ENCODE peak calls at places on chromosomes 3 and 15, in nine cellular contexts. L is HCT116; Y is AG09319; X is CD4-positive, alpha-beta T cell; K is HFF-Myc; I is right atrium auricular region; N is endothelial cell; F is endothelial cell of umbilical vein; W is breast epithelium. O is an unnamed sample.

GRCh38 chr3:100316656-100317069 is 17.9 kb upstream of the NIT2 start:
- DNase-seq in L (peak), Y (peak), X (peak), K (peak), I (no peak), N (peak), F (peak), W (no peak), O (peak)

GRCh38 chr3:117661636-117662095 is 952.1 kb downstream of the TUSC7 start:
- DNase-seq in L (no peak), Y (no peak), X (no peak), K (no peak), I (no peak), N (no peak), F (no peak), W (no peak), O (no peak)

GRCh38 chr3:56677286-56677685 is 5.8 kb downstream of the TASOR start:
- DNase-seq in L (no peak), Y (no peak), X (no peak), K (no peak), I (no peak), N (no peak), F (no peak), W (no peak), O (no peak)

GRCh38 chr15:78299302-78300102 is at the start of gene SKIC8:
- DNase-seq in L (peak), Y (peak), X (peak), K (peak), I (peak), N (peak), F (peak), W (peak), O (peak)

GRCh38 chr3:194851254-194851653 is 165.6 kb downstream of the FAM43A start:
- DNase-seq in L (no peak), Y (no peak), X (no peak), K (no peak), I (no peak), N (no peak), F (no peak), W (no peak), O (no peak)

GRCh38 chr3:45819543-45819942 is 22.4 kb downstream of the LZTFL1 start:
- DNase-seq in L (no peak), Y (no peak), X (no peak), K (no peak), I (no peak), N (no peak), F (no peak), W (no peak), O (no peak)

GRCh38 chr3:164235239-164235728 is 843.0 kb downstream of the SI start:
- DNase-seq in L (no peak), Y (no peak), X (no peak), K (no peak), I (no peak), N (no peak), F (no peak), W (no peak), O (no peak)

GRCh38 chr3:101936419-101937331 is 87.4 kb downstream of the NFKBIZ start:
- DNase-seq in L (no peak), Y (peak), X (no peak), K (peak), I (no peak), N (no peak), F (peak), W (no peak), O (peak)

GRCh38 chr3:62373215-62373614 is at the start of gene FEZF2:
- DNase-seq in L (no peak), Y (no peak), X (no peak), K (no peak), I (no peak), N (peak), F (no peak), W (no peak), O (no peak)

GRCh38 chr3:88203537-88204143 is 53.9 kb downstream of the C3orf38 start:
- DNase-seq in L (peak), Y (no peak), X (peak), K (peak), I (peak), N (peak), F (peak), W (peak), O (peak)

GRCh38 chr3:126548556-126549466 is 9.9 kb downstream of the C3orf22 start:
- DNase-seq in L (no peak), Y (no peak), X (no peak), K (no peak), I (peak), N (peak), F (no peak), W (peak), O (no peak)

GRCh38 chr3:25007974-25008658 is 419.9 kb upstream of the RARB start:
- DNase-seq in L (no peak), Y (no peak), X (no peak), K (no peak), I (no peak), N (no peak), F (peak), W (no peak), O (no peak)

GRCh38 chr3:28495301-28495700 is 146.7 kb upstream of the AZI2 start:
- DNase-seq in L (no peak), Y (no peak), X (no peak), K (no peak), I (no peak), N (no peak), F (no peak), W (no peak), O (no peak)

GRCh38 chr3:23720885-23721284 is 84.9 kb upstream of the UBE2E1 start:
- DNase-seq in L (no peak), Y (no peak), X (no peak), K (no peak), I (no peak), N (no peak), F (no peak), W (no peak), O (no peak)

GRCh38 chr15:58491499-58492202 is 59.9 kb downstream of the LIPC start:
- DNase-seq in L (no peak), Y (no peak), X (no peak), K (no peak), I (no peak), N (no peak), F (no peak), W (no peak), O (no peak)

GRCh38 chr3:47151836-47152235 is 12.1 kb downstream of the SETD2 start:
- DNase-seq in L (no peak), Y (no peak), X (no peak), K (no peak), I (no peak), N (no peak), F (peak), W (no peak), O (no peak)

GRCh38 chr3:42406727-42407450 is 3.5 kb downstream of the LYZL4 start:
- DNase-seq in L (no peak), Y (no peak), X (no peak), K (no peak), I (no peak), N (no peak), F (no peak), W (no peak), O (no peak)

GRCh38 chr15:33448151-33448550 is 137.4 kb downstream of the RYR3 start:
- DNase-seq in L (no peak), Y (no peak), X (no peak), K (no peak), I (no peak), N (no peak), F (no peak), W (no peak), O (no peak)

GRCh38 chr15:87623832-87624231 is 632.7 kb downstream of the NTRK3 start:
- DNase-seq in L (no peak), Y (no peak), X (no peak), K (no peak), I (no peak), N (peak), F (no peak), W (no peak), O (no peak)

GRCh38 chr3:150256336-150256735 is 151.8 kb upstream of the TSC22D2 start:
- DNase-seq in L (no peak), Y (no peak), X (no peak), K (no peak), I (no peak), N (no peak), F (no peak), W (no peak), O (no peak)

GRCh38 chr3:185822221-185822956 is 2.5 kb downstream of the IGF2BP2 start:
- DNase-seq in L (no peak), Y (no peak), X (no peak), K (no peak), I (no peak), N (no peak), F (peak), W (no peak), O (no peak)

GRCh38 chr15:78638658-78639314 is 2.2 kb downstream of the CHRNB4 start:
- DNase-seq in L (peak), Y (no peak), X (peak), K (no peak), I (no peak), N (peak), F (peak), W (no peak), O (peak)

GRCh38 chr3:142210144-142210543 is 15.2 kb downstream of the GK5 start:
- DNase-seq in L (no peak), Y (no peak), X (no peak), K (no peak), I (no peak), N (no peak), F (peak), W (no peak), O (no peak)

GRCh38 chr3:17573396-17573795 is 169.0 kb downstream of the TBC1D5 start:
- DNase-seq in L (no peak), Y (no peak), X (no peak), K (no peak), I (no peak), N (no peak), F (no peak), W (no peak), O (peak)

GRCh38 chr3:9704343-9705322 is 1.0 kb downstream of the CPNE9 start:
- DNase-seq in L (no peak), Y (no peak), X (no peak), K (no peak), I (no peak), N (peak), F (peak), W (no peak), O (peak)

GRCh38 chr15:55108858-55109518 is 87.8 kb downstream of the RSL24D1 start:
- DNase-seq in L (peak), Y (no peak), X (peak), K (peak), I (peak), N (peak), F (peak), W (peak), O (peak)

GRCh38 chr3:149234671-149235245 is 13.1 kb upstream of the CP start:
- DNase-seq in L (no peak), Y (no peak), X (no peak), K (no peak), I (no peak), N (no peak), F (no peak), W (no peak), O (no peak)

GRCh38 chr3:114496021-114496434 is 202.2 kb downstream of the TIGIT start:
- DNase-seq in L (peak), Y (no peak), X (no peak), K (no peak), I (no peak), N (no peak), F (no peak), W (no peak), O (no peak)

GRCh38 chr3:151431940-151432339 is 28.9 kb downstream of the IGSF10 start:
- DNase-seq in L (no peak), Y (no peak), X (no peak), K (no peak), I (no peak), N (no peak), F (no peak), W (no peak), O (no peak)

GRCh38 chr3:67037615-67038014 is 39.5 kb downstream of the KBTBD8 start:
- DNase-seq in L (no peak), Y (no peak), X (no peak), K (no peak), I (no peak), N (no peak), F (no peak), W (no peak), O (no peak)
- TF ChIP-seq CTCF in L (no peak), Y (no peak), X (no peak), K (no peak), I (no peak), N (no peak), F (no peak), W (no peak), O (peak)

GRCh38 chr3:134057006-134057832 is 27.5 kb upstream of the SLCO2A1 start:
- DNase-seq in L (no peak), Y (no peak), X (no peak), K (no peak), I (no peak), N (no peak), F (no peak), W (no peak), O (no peak)

GRCh38 chr3:134061401-134061800 is 31.7 kb upstream of the SLCO2A1 start:
- DNase-seq in L (no peak), Y (no peak), X (no peak), K (no peak), I (no peak), N (no peak), F (no peak), W (no peak), O (no peak)

GRCh38 chr3:134058728-134059601 is 29.2 kb upstream of the SLCO2A1 start:
- DNase-seq in L (no peak), Y (no peak), X (no peak), K (no peak), I (peak), N (no peak), F (no peak), W (no peak), O (no peak)

GRCh38 chr3:134060561-134061385 is 31.0 kb upstream of the SLCO2A1 start:
- DNase-seq in L (no peak), Y (no peak), X (no peak), K (no peak), I (peak), N (no peak), F (peak), W (no peak), O (no peak)

DNA sequence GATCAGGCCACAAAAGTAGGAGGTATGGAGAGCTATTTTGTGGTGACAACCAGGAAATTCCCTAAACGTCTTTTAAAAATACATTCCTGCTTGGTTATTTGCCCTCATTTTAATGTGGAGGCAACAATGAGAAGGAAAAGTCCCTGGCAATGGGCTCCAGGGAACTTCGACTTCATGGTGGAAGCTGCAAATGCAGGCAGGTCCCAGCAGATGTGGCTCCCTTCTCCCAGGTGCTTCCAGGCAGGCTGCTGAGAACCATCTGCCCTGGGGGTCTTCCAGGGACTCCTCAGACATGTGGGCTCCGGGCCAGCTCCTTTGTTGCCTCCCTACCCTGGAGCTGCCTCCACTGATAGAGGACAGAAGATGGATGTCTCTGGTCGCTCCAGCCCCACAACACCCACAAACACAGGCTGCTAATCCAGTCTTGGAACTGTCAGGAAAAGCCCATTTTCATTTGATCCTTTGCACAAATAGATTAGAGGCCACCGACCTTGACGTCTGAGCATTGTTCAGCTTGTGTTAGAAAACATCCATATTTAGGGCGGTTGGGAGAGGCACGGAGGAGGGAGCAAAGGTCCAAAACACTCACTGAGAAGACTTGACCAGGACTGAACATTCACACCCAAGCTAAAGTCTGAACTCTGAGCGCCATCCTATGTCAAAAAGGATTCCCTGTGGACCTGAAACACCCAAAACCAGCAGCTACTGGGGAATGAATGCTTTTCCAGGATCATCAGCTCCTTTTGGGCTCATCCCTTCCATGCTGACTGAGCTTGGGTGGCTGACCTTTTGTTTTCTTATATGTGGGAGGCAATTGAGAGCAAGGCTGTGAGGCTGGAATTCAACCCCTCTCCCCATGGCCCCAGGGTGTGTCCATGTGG is 30.2 kb upstream of the SLCO2A1 start:
- DNase-seq in L (no peak), Y (no peak), X (no peak), K (no peak), I (peak), N (no peak), F (peak), W (no peak), O (no peak)
- TF ChIP-seq CTCF in L (no peak), Y (no peak), X (no peak), K (no peak), I (no peak), N (no peak), F (no peak), W (no peak), O (no peak)

DNA sequence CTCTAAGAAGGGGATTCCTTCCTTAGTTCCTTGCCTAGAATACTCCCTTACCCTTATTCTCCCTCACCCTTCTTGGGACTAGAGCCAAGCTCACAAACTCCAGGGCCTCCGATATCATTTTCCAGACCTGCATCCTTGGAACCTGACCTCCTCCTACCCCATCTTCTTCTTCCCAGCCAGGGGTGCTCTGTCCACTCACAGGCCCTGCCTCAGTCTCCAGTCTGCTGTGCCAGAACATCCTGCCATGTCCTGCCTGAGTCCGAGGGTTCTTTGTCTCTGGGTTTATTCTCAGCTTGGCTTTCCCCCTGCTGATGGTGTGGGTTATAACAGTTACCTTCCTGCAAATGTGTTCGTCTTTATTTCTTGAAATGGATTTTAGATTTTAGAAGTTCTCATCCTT is 59.9 kb upstream of the MCF2L2 start:
- DNase-seq in L (no peak), Y (no peak), X (no peak), K (no peak), I (peak), N (no peak), F (no peak), W (no peak), O (no peak)
- TF ChIP-seq CTCF in L (no peak), Y (no peak), X (no peak), K (no peak), I (no peak), N (no peak), F (no peak), W (no peak), O (no peak)

DNA sequence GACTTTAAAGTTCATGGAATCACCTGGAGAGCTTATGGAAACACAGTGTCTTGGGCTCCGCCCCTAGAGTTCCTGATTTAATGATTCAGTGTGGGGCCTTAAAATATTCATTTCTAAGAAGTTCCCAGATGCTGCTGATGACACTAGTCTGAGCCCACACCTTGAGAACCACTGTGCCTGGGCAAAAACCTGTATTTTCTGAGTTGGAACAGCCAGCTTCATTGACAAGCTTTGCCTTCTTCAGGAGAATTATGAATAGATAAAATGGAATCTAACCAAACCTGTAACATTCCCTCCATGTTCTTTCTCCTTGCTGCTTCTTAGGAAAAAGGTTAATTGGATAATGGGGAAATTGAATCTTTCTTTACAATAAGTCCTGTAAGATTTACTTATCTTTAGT is 490.7 kb downstream of the DIPK2A start:
- DNase-seq in L (no peak), Y (no peak), X (no peak), K (no peak), I (no peak), N (no peak), F (no peak), W (no peak), O (no peak)
- TF ChIP-seq CTCF in L (no peak), Y (no peak), X (no peak), K (no peak), I (no peak), N (no peak), F (no peak), W (no peak), O (no peak)

GRCh38 chr3:173737167-173737808 is 339.7 kb downstream of the NLGN1 start:
- DNase-seq in L (no peak), Y (no peak), X (no peak), K (no peak), I (no peak), N (no peak), F (no peak), W (no peak), O (no peak)

GRCh38 chr3:173730391-173730790 is 332.8 kb downstream of the NLGN1 start:
- DNase-seq in L (no peak), Y (no peak), X (no peak), K (no peak), I (no peak), N (no peak), F (no peak), W (no peak), O (no peak)

GRCh38 chr3:173732237-173732636 is 334.7 kb downstream of the NLGN1 start:
- DNase-seq in L (no peak), Y (no peak), X (no peak), K (no peak), I (no peak), N (no peak), F (peak), W (no peak), O (no peak)

GRCh38 chr3:173733029-173733652 is 335.6 kb downstream of the NLGN1 start:
- DNase-seq in L (peak), Y (no peak), X (no peak), K (peak), I (no peak), N (no peak), F (peak), W (no peak), O (no peak)
- TF ChIP-seq CTCF in L (peak), Y (peak), X (no peak), K (peak), I (no peak), N (peak), F (peak), W (no peak), O (peak)

DNA sequence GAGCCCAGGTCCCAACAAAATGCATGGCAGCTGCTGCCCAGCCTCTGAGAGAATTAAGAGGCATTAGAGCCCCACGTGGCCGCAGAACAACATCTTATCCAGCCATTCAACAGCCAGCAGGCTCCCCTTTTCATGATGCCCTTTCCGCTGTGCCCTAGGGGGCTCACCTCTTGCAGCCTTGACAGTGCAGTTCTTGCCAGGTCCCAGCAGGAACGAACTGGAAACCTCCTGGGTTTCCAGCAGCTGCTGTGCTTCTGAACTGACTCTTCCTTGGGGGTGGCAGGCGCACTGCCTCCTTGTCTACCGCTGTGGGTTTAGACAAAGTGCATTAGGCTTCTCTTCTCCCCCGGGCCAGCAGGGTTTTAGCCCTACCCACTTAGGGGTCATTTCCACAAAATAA is 85.2 kb downstream of the FAM174B start:
- DNase-seq in L (no peak), Y (no peak), X (no peak), K (no peak), I (no peak), N (no peak), F (no peak), W (no peak), O (no peak)
- TF ChIP-seq CTCF in L (no peak), Y (no peak), X (no peak), K (no peak), I (no peak), N (no peak), F (no peak), W (no peak), O (no peak)

GRCh38 chr3:158313344-158313927 is 203.5 kb downstream of the RSRC1 start:
- DNase-seq in L (peak), Y (no peak), X (no peak), K (no peak), I (no peak), N (no peak), F (peak), W (no peak), O (peak)
- TF ChIP-seq CTCF in L (peak), Y (peak), X (peak), K (peak), I (no peak), N (peak), F (no peak), W (no peak), O (peak)

O was measured in GM10248.